ENCODE peak calls at places on chromosomes 16 and 17, in five cellular contexts. One of them, this sample, is unnamed. For H3K9me3, the result is how much of the 10 kb centered on the place peaks cover.

GRCh38 chr16:72850021-72850420 is 197.9 kb downstream of the ZFHX3 start:
- DNase-seq in hepatocyte: no peak
- DNase-seq in A549: no peak
- DNase-seq in T-helper 17 cell: no peak
- DNase-seq in Karpas-422: no peak
- DNase-seq in this sample: no peak

GRCh38 chr17:47957591-47958490 is at the start of gene PRR15L:
- DNase-seq in A549: no peak
- DNase-seq in Karpas-422: peak
- DNase-seq in hepatocyte: peak
- DNase-seq in T-helper 17 cell: no peak
- DNase-seq in this sample: peak

GRCh38 chr17:73371846-73372245 is 60.0 kb upstream of the CDC42EP4 start:
- DNase-seq in A549: no peak
- DNase-seq in Karpas-422: no peak
- DNase-seq in hepatocyte: no peak
- DNase-seq in T-helper 17 cell: no peak
- DNase-seq in this sample: peak

GRCh38 chr17:2560658-2561057 is 32.8 kb upstream of the PAFAH1B1 start:
- DNase-seq in Karpas-422: no peak
- DNase-seq in A549: no peak
- DNase-seq in hepatocyte: no peak
- DNase-seq in T-helper 17 cell: no peak
- DNase-seq in this sample: no peak

GRCh38 chr17:65368341-65368740 is 193.1 kb downstream of the AXIN2 start:
- DNase-seq in T-helper 17 cell: no peak
- DNase-seq in A549: no peak
- DNase-seq in Karpas-422: no peak
- DNase-seq in hepatocyte: no peak
- DNase-seq in this sample: no peak

GRCh38 chr16:68823401-68823800 is 19.9 kb upstream of the TANGO6 start:
- DNase-seq in Karpas-422: no peak
- DNase-seq in T-helper 17 cell: no peak
- DNase-seq in hepatocyte: peak
- DNase-seq in A549: no peak
- DNase-seq in this sample: no peak

GRCh38 chr17:30278032-30278431 is 13.7 kb downstream of the BLMH start:
- DNase-seq in A549: peak
- DNase-seq in T-helper 17 cell: no peak
- DNase-seq in Karpas-422: peak
- DNase-seq in hepatocyte: peak
- DNase-seq in this sample: peak

GRCh38 chr17:3687949-3688614 is 7.9 kb downstream of the P2RX5 start:
- DNase-seq in T-helper 17 cell: no peak
- DNase-seq in hepatocyte: no peak
- DNase-seq in Karpas-422: peak
- DNase-seq in A549: no peak
- DNase-seq in this sample: no peak

GRCh38 chr16:82156761-82157654 is 13.0 kb downstream of the MPHOSPH6 start:
- DNase-seq in T-helper 17 cell: no peak
- DNase-seq in Karpas-422: no peak
- DNase-seq in hepatocyte: peak
- DNase-seq in A549: no peak
- DNase-seq in this sample: no peak

GRCh38 chr17:1031711-1032110 is 34.8 kb downstream of the TIMM22 start:
- DNase-seq in T-helper 17 cell: no peak
- DNase-seq in A549: no peak
- DNase-seq in hepatocyte: peak
- DNase-seq in Karpas-422: no peak
- DNase-seq in this sample: no peak

DNA sequence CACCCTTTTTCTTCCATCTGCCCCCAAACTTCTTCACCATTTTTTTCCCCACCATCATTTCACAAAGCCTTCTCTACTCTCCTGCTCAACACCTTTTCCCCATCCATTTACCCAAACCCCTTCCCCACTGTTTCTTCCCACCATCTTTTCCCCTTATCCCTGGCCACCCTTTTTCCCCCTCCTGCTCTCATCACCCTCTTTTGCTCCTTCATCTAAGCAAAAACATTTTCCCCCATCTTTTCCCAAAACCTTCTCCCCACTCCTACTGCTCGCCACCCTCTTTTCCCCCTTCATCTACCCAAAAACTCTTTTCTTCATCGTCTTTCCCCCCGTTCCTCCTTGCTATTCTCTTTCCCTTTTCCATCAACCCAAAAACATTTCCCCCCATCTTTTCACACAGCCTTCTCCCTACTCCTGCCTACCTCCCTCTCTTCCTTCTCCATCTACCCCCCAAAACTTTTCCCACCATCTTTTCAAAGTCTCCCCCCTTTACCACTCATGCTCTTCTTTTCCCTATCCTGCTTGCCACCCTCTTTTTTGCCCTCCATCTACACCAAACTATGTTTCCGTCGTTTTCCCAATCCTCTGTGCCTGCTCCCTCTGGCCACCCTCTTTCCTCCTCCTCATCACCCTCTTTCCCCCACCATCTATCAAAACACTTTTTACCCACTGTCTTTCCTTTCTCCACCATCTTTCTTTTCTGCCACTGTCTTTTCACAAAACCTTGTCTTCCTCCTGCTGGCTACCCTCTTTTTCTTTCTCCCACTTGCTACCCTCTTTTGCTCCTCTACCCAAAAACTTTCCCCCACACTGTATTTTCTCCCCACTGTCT is 205.8 kb upstream of the WSB1 start:
- DNase-seq in A549: no peak
- DNase-seq in Karpas-422: no peak
- DNase-seq in hepatocyte: no peak
- DNase-seq in T-helper 17 cell: no peak
- DNase-seq in this sample: no peak
- H3K9me3 ChIP-seq in A549: under half
- H3K9me3 ChIP-seq in Karpas-422: under half
- H3K9me3 ChIP-seq in hepatocyte: under half
- H3K9me3 ChIP-seq in T-helper 17 cell: under half
- H3K9me3 ChIP-seq in this sample: under half

DNA sequence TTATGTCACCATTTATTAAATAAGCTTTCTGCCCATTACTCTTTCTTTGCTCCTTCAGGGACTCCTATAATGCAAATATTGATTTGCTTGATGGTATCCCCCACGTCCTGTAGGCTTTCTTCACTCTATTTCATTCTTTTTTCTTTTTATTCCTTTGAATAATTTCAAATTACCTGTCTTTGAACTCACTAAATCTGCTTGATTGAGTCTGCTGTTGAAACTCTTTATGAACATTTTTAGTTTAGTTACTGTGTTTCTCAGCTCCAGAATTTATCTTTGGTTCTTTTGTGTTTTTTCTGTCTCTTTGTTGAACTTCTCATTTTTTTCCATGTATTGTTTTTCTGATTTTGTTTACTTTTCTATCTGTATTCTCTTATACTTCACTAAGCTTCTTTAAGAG is 254.4 kb upstream of the CCL2 start:
- DNase-seq in T-helper 17 cell: no peak
- DNase-seq in A549: no peak
- DNase-seq in hepatocyte: no peak
- DNase-seq in Karpas-422: no peak
- DNase-seq in this sample: no peak
- H3K9me3 ChIP-seq in T-helper 17 cell: under half
- H3K9me3 ChIP-seq in A549: under half
- H3K9me3 ChIP-seq in hepatocyte: under half
- H3K9me3 ChIP-seq in Karpas-422: under half
- H3K9me3 ChIP-seq in this sample: under half

GRCh38 chr16:12673466-12673865 is 130.2 kb downstream of the CPPED1 start:
- DNase-seq in T-helper 17 cell: no peak
- DNase-seq in A549: no peak
- DNase-seq in hepatocyte: no peak
- DNase-seq in Karpas-422: no peak
- DNase-seq in this sample: no peak
- H3K9me3 ChIP-seq in T-helper 17 cell: under half
- H3K9me3 ChIP-seq in A549: under half
- H3K9me3 ChIP-seq in hepatocyte: under half
- H3K9me3 ChIP-seq in Karpas-422: under half
- H3K9me3 ChIP-seq in this sample: under half

DNA sequence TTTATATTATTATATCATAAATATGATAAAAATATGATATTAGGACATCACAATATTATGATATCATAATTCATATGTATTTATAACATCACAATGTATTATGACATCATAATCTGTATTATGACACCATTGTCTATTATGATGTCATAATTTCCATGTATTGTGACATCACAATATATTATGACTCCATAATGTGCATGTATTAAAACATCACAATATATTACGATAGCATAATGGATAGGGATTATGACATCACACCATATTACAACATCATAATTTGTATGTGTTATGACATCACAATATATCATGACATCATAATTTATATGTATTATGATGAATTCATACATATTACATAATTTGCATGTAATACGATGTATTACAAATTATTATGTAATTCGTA is 1755.9 kb downstream of the TP53TG3F start:
- DNase-seq in T-helper 17 cell: no peak
- DNase-seq in A549: no peak
- DNase-seq in hepatocyte: no peak
- DNase-seq in Karpas-422: no peak
- DNase-seq in this sample: no peak
- H3K9me3 ChIP-seq in T-helper 17 cell: under half
- H3K9me3 ChIP-seq in A549: under half
- H3K9me3 ChIP-seq in hepatocyte: under half
- H3K9me3 ChIP-seq in Karpas-422: under half
- H3K9me3 ChIP-seq in this sample: under half

DNA sequence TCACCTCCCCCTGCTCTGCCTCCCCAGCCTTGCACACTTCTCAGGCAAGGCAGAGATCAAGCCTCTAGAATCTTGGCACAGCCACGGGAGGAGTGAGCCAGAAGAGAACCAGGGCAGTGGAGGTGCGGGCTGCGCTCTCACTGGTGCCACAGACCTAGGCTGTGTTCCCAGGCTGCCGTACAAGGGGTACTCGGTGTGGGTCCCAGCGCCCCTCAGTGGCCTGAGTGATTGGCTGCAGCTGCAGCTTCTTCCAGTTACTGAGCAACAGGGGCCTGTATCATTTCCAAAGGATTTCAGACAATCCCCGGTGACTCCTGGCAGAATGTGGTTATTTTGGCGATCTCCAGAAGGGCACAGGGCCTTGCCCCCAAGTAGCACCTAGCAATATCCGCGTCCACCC is 1852.1 kb downstream of the TP53TG3F start:
- DNase-seq in A549: no peak
- DNase-seq in Karpas-422: no peak
- DNase-seq in hepatocyte: no peak
- DNase-seq in T-helper 17 cell: no peak
- DNase-seq in this sample: no peak
- H3K9me3 ChIP-seq in A549: under half
- H3K9me3 ChIP-seq in Karpas-422: under half
- H3K9me3 ChIP-seq in hepatocyte: under half
- H3K9me3 ChIP-seq in T-helper 17 cell: under half
- H3K9me3 ChIP-seq in this sample: under half